ENCODE peak calls at places on chromosome 13, in five cellular contexts. One of them, this sample, is unnamed.

GRCh38 chr13:44936246-44936645 is 53.0 kb downstream of the NUFIP1 start:
- DNase-seq in IMR-90: no peak
- DNase-seq in fibroblast of mammary gland: no peak
- DNase-seq in left lung: no peak
- DNase-seq in CD4-positive, CD25-positive, alpha-beta regulatory T cell: no peak
- DNase-seq in this sample: no peak

GRCh38 chr13:77476456-77476855 is 59.0 kb upstream of the SCEL start:
- DNase-seq in left lung: no peak
- DNase-seq in IMR-90: no peak
- DNase-seq in CD4-positive, CD25-positive, alpha-beta regulatory T cell: no peak
- DNase-seq in fibroblast of mammary gland: no peak
- DNase-seq in this sample: no peak

GRCh38 chr13:107205318-107206112 is 637.6 kb upstream of the ARGLU1 start:
- DNase-seq in IMR-90: peak; percentile 66
- DNase-seq in fibroblast of mammary gland: peak; percentile 43
- DNase-seq in left lung: peak; percentile 89
- DNase-seq in CD4-positive, CD25-positive, alpha-beta regulatory T cell: peak; percentile 12
- DNase-seq in this sample: peak; percentile 52

GRCh38 chr13:107838592-107839161 is 376.7 kb downstream of the LIG4 start:
- DNase-seq in fibroblast of mammary gland: no peak
- DNase-seq in left lung: no peak
- DNase-seq in CD4-positive, CD25-positive, alpha-beta regulatory T cell: no peak
- DNase-seq in IMR-90: no peak
- DNase-seq in this sample: no peak

GRCh38 chr13:112686987-112687386 is 2.9 kb upstream of the ATP11A start:
- DNase-seq in IMR-90: no peak
- DNase-seq in CD4-positive, CD25-positive, alpha-beta regulatory T cell: no peak
- DNase-seq in left lung: no peak
- DNase-seq in fibroblast of mammary gland: no peak
- DNase-seq in this sample: no peak

GRCh38 chr13:103960011-103960410 is 893.8 kb upstream of the SLC10A2 start:
- DNase-seq in IMR-90: no peak
- DNase-seq in fibroblast of mammary gland: no peak
- DNase-seq in CD4-positive, CD25-positive, alpha-beta regulatory T cell: no peak
- DNase-seq in left lung: no peak
- DNase-seq in this sample: no peak

GRCh38 chr13:74683411-74683810 is 549.2 kb upstream of the KLF12 start:
- DNase-seq in CD4-positive, CD25-positive, alpha-beta regulatory T cell: no peak
- DNase-seq in left lung: no peak
- DNase-seq in IMR-90: no peak
- DNase-seq in fibroblast of mammary gland: peak; percentile 9
- DNase-seq in this sample: no peak

GRCh38 chr13:65188691-65189090 is 2041.4 kb downstream of the PCDH9 start:
- DNase-seq in left lung: no peak
- DNase-seq in fibroblast of mammary gland: no peak
- DNase-seq in IMR-90: no peak
- DNase-seq in CD4-positive, CD25-positive, alpha-beta regulatory T cell: no peak
- DNase-seq in this sample: no peak

GRCh38 chr13:48817166-48817802 is 158.4 kb upstream of the FNDC3A start:
- DNase-seq in fibroblast of mammary gland: no peak
- DNase-seq in left lung: no peak
- DNase-seq in IMR-90: no peak
- DNase-seq in CD4-positive, CD25-positive, alpha-beta regulatory T cell: no peak
- DNase-seq in this sample: no peak

GRCh38 chr13:85798999-85799646 is at the start of gene SLITRK6:
- DNase-seq in left lung: no peak
- DNase-seq in IMR-90: peak; percentile 85
- DNase-seq in CD4-positive, CD25-positive, alpha-beta regulatory T cell: no peak
- DNase-seq in fibroblast of mammary gland: peak; percentile 48
- DNase-seq in this sample: peak; percentile 37

GRCh38 chr13:32417995-32418394 is 9.9 kb downstream of the N4BP2L1 start:
- DNase-seq in CD4-positive, CD25-positive, alpha-beta regulatory T cell: no peak
- DNase-seq in left lung: no peak
- DNase-seq in fibroblast of mammary gland: no peak
- DNase-seq in IMR-90: no peak
- DNase-seq in this sample: no peak

GRCh38 chr13:59425211-59425721 is 738.5 kb downstream of the DIAPH3 start:
- DNase-seq in fibroblast of mammary gland: peak; percentile 1
- DNase-seq in CD4-positive, CD25-positive, alpha-beta regulatory T cell: no peak
- DNase-seq in IMR-90: peak; percentile 84
- DNase-seq in left lung: no peak
- DNase-seq in this sample: no peak

GRCh38 chr13:44854264-44855060 is 134.8 kb downstream of the NUFIP1 start:
- DNase-seq in fibroblast of mammary gland: no peak
- DNase-seq in left lung: no peak
- DNase-seq in CD4-positive, CD25-positive, alpha-beta regulatory T cell: no peak
- DNase-seq in IMR-90: peak; percentile 11
- DNase-seq in this sample: no peak

DNA sequence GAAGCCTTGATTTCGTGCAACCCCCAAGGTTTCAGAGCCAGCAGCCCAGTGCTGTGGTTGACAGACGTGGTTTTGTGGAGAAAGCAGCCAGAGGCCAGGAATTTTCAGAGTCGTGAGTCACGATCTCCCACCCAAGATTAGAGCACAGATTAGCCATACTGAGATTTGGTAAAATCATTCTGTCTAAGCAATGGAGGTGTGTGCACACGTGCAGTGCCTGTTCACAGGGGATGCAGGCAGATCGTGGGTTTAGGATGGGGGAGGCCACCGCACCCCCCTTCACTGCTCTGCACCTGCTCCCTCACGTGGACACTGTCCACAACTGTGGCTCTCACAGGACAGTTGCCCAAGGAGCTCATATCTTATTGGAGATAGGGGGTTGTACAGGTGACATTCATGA is 46.6 kb upstream of the GPR183 start:
- DNase-seq in CD4-positive, CD25-positive, alpha-beta regulatory T cell: no peak
- DNase-seq in fibroblast of mammary gland: no peak
- DNase-seq in IMR-90: peak; percentile 46
- DNase-seq in left lung: no peak
- DNase-seq in this sample: no peak
- H3K4me3 ChIP-seq in CD4-positive, CD25-positive, alpha-beta regulatory T cell: peak overlapping the region; percentile 68
- H3K4me3 ChIP-seq in fibroblast of mammary gland: no peak overlapping the region
- H3K4me3 ChIP-seq in IMR-90: no peak overlapping the region
- H3K4me3 ChIP-seq in left lung: no peak overlapping the region
- H3K4me3 ChIP-seq in this sample: no peak overlapping the region

DNA sequence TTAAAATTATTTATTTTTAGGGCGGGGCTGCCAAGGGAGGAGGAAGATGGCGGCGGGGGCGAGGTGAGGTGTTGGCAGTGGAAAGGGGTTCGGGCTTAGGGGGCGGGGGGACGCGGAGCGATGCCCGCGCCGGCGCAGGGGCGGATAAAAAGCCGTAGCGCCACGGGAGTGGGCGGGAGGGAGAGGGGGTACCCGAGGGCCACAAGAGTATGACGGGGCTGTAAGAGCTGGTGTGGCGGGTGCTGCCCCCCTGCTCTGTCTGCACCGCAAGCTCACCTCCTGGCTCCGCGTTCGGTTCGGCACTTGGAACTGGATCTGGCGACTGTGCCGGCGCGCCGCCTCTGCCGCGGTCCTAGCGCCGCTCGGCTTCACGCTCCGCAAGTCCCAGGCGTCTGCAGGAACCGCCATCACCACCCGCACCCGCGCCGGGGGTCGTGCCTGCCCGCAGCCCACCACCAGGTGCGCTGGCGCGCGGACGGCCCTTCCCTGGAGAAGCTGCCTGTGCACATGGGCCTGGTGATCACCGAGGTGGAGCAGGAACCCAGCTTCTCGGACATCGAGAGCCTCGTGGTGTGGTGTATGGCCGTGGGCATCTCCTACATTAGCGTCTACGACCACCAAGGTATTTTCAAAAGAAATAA is 265.2 kb upstream of the SGCG start:
- DNase-seq in CD4-positive, CD25-positive, alpha-beta regulatory T cell: no peak
- DNase-seq in left lung: peak; percentile 86
- DNase-seq in IMR-90: peak; percentile 17
- DNase-seq in fibroblast of mammary gland: peak; percentile 54
- DNase-seq in this sample: peak; percentile 67
- H3K4me3 ChIP-seq in CD4-positive, CD25-positive, alpha-beta regulatory T cell: no peak overlapping the region
- H3K4me3 ChIP-seq in left lung: peak overlapping the region; percentile 44
- H3K4me3 ChIP-seq in IMR-90: peak overlapping the region; percentile 64
- H3K4me3 ChIP-seq in fibroblast of mammary gland: peak overlapping the region; percentile 65
- H3K4me3 ChIP-seq in this sample: peak overlapping the region; percentile 62

DNA sequence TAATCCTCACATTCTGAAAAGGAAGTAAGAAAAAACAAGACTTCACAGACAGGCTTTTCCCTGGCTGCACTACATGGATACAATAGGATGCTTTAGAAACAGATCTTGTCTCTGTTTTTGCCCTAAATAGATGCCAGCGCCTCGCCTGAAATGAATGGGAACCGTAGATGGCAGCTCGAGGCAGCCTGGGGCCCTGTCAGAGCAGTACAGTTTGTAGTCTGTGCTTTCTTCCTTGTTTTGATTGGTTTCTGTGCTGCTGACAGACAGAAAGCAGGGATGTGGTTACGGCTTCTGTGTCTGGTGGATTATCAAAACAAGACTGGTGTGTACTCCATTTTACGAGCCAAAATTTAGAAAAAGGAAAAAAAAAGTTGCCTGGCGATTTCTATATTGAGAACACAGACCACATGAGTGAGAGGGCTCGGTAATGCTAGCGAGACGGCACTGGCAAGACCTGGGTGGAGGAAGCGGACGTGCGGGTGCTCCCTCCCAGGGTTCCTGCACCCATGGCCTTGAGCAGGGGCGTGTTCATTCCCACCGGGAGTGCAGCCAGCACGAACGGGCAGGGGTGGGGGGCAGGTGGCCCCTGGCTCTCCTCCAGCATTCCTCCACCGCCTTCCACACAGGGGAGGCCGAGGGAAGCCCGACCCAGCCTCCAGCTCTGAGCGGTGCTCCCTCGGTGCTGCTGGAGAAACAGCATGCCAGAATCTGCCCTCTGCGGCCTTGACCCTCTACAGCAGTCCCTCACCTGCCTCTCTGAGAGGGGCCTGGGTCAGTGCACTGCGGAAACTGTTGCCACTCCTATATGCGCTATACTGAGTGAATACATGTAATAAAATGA is 37.5 kb upstream of the C1QTNF9 start:
- DNase-seq in fibroblast of mammary gland: peak; percentile 77
- DNase-seq in IMR-90: peak; percentile 76
- DNase-seq in CD4-positive, CD25-positive, alpha-beta regulatory T cell: peak; percentile 64
- DNase-seq in left lung: peak; percentile 88
- DNase-seq in this sample: peak; percentile 56
- H3K4me3 ChIP-seq in fibroblast of mammary gland: peak overlapping the region; percentile 38
- H3K4me3 ChIP-seq in IMR-90: peak overlapping the region; percentile 19
- H3K4me3 ChIP-seq in CD4-positive, CD25-positive, alpha-beta regulatory T cell: peak overlapping the region; percentile 92
- H3K4me3 ChIP-seq in left lung: peak overlapping the region; percentile 34
- H3K4me3 ChIP-seq in this sample: peak overlapping the region; percentile 42

GRCh38 chr13:51955841-51956603 is 55.2 kb downstream of the ATP7B start:
- DNase-seq in IMR-90: no peak
- DNase-seq in CD4-positive, CD25-positive, alpha-beta regulatory T cell: no peak
- DNase-seq in fibroblast of mammary gland: no peak
- DNase-seq in left lung: no peak
- DNase-seq in this sample: no peak
- H3K4me3 ChIP-seq in IMR-90: no peak overlapping the region
- H3K4me3 ChIP-seq in CD4-positive, CD25-positive, alpha-beta regulatory T cell: no peak overlapping the region
- H3K4me3 ChIP-seq in fibroblast of mammary gland: no peak overlapping the region
- H3K4me3 ChIP-seq in left lung: no peak overlapping the region
- H3K4me3 ChIP-seq in this sample: no peak overlapping the region

This sample was measured in MG63.